ENCODE peak calls at places on chromosomes 2 and 18, in nine cellular contexts. I is activated CD4-positive, alpha-beta T cell treated with anti-CD3 and anti-CD28 coated beads, Interleukin-2, amount 50 U/mL, for 1 hour; O is neural crest cell; T is iris pigment epithelial cell; D is heart right ventricle; B is NCI-H2171; P is NCI-H1105; S is EH; A is stimulated activated CD4-positive, alpha-beta T cell treated with anti-CD3 and anti-CD28 coated beads, Interleukin-2, amount 100 ng/mL, for 24 hours. V is an unnamed sample.

GRCh38 chr2:236343400-236344161 is 79.4 kb upstream of the ASB18 start:
- DNase-seq in A (peak), S (peak), D (peak), T (peak), P (peak), I (peak), B (peak), O (peak), V (peak)

GRCh38 chr2:7812231-7812995 is 869.4 kb upstream of the ID2 start:
- DNase-seq in T (peak), B (no peak), S (peak), D (no peak), I (no peak), A (no peak), P (no peak), O (no peak), V (no peak)

GRCh38 chr18:61546598-61546997 is 213.4 kb downstream of the CDH20 start:
- DNase-seq in D (no peak), B (no peak), I (no peak), S (peak), O (no peak), A (no peak), T (peak), P (no peak), V (no peak)

GRCh38 chr2:12284037-12284436 is 432.7 kb upstream of the TRIB2 start:
- DNase-seq in T (no peak), P (no peak), A (no peak), S (no peak), B (no peak), O (no peak), D (no peak), I (no peak), V (no peak)

GRCh38 chr2:150476809-150477302 is 10.6 kb downstream of the RND3 start:
- DNase-seq in B (no peak), D (no peak), S (peak), O (no peak), A (no peak), P (no peak), T (peak), I (no peak), V (no peak)

GRCh38 chr2:190088917-190089316 is 26.4 kb upstream of the MSTN start:
- DNase-seq in P (peak), B (peak), I (peak), D (peak), O (peak), S (peak), T (peak), A (peak), V (peak)

GRCh38 chr2:220194630-220195029 is 567.2 kb downstream of the SLC4A3 start:
- DNase-seq in O (no peak), A (no peak), B (no peak), P (no peak), D (no peak), S (no peak), T (peak), I (no peak), V (no peak)

GRCh38 chr18:79558196-79559120 is 121.1 kb upstream of the CTDP1 start:
- DNase-seq in D (no peak), A (no peak), S (no peak), O (no peak), I (no peak), B (no peak), T (no peak), P (no peak), V (no peak)

GRCh38 chr2:149225446-149225845 is 104.9 kb upstream of the LYPD6 start:
- DNase-seq in S (no peak), I (no peak), A (no peak), D (no peak), P (peak), B (peak), T (no peak), O (no peak), V (no peak)

GRCh38 chr2:219037783-219038549 is 3.4 kb downstream of the CFAP65 start:
- DNase-seq in O (no peak), D (no peak), I (no peak), T (no peak), S (no peak), P (no peak), A (no peak), B (no peak), V (no peak)

GRCh38 chr2:191831410-191831994 is 15.4 kb downstream of the CAVIN2 start:
- DNase-seq in D (no peak), T (no peak), P (no peak), B (no peak), I (no peak), A (no peak), S (no peak), O (no peak), V (no peak)

GRCh38 chr2:8481463-8482009 is 200.3 kb upstream of the ID2 start:
- DNase-seq in B (no peak), A (peak), S (no peak), O (no peak), P (no peak), D (no peak), T (no peak), I (no peak), V (no peak)

GRCh38 chr2:77328125-77328524 is 194.1 kb downstream of the LRRTM4 start:
- DNase-seq in I (no peak), A (no peak), O (no peak), P (no peak), T (no peak), D (no peak), B (no peak), S (no peak), V (no peak)

GRCh38 chr2:51717318-51717717 is 685.4 kb upstream of the NRXN1 start:
- DNase-seq in D (no peak), P (no peak), S (no peak), A (no peak), T (peak), O (no peak), I (no peak), B (no peak), V (no peak)

GRCh38 chr2:143708682-143709081 is 579.5 kb downstream of the ARHGAP15 start:
- DNase-seq in T (no peak), S (no peak), O (no peak), A (no peak), I (no peak), D (no peak), B (no peak), P (no peak), V (no peak)

GRCh38 chr2:65103013-65103720 is 26.7 kb downstream of the RAB1A start:
- DNase-seq in B (peak), I (no peak), S (peak), D (no peak), A (no peak), P (peak), T (no peak), O (no peak), V (no peak)

GRCh38 chr2:140600116-140600515 is 1530.7 kb downstream of the LRP1B start:
- DNase-seq in T (peak), D (no peak), B (no peak), S (peak), A (no peak), I (no peak), P (no peak), O (no peak), V (no peak)

GRCh38 chr2:127597046-127597983 is 48.6 kb upstream of the GPR17 start:
- DNase-seq in I (no peak), D (no peak), S (no peak), A (no peak), T (no peak), P (no peak), B (no peak), O (no peak), V (no peak)

GRCh38 chr2:225274751-225275150 is 124.8 kb upstream of the NYAP2 start:
- DNase-seq in O (no peak), P (peak), I (no peak), B (peak), D (no peak), T (peak), S (peak), A (no peak), V (no peak)

GRCh38 chr2:239012228-239012627 is 164.3 kb downstream of the TWIST2 start:
- DNase-seq in T (no peak), I (no peak), P (no peak), A (no peak), B (no peak), D (no peak), S (no peak), O (no peak), V (no peak)

GRCh38 chr2:55283083-55283482 is 14.1 kb upstream of the MTIF2 start:
- DNase-seq in A (no peak), T (no peak), P (no peak), B (no peak), O (no peak), S (no peak), D (no peak), I (no peak), V (no peak)

GRCh38 chr2:1550658-1551316 is 137.5 kb downstream of the TPO start:
- DNase-seq in B (peak), A (peak), O (peak), S (peak), D (peak), T (peak), P (peak), I (peak), V (peak)

GRCh38 chr2:3487028-3487425 is 32.3 kb downstream of the ADI1 start:
- DNase-seq in D (no peak), O (no peak), P (no peak), A (no peak), I (no peak), S (no peak), B (no peak), T (no peak), V (no peak)

GRCh38 chr18:68714356-68714706 is 577 bp downstream of the TMX3 start:
- DNase-seq in I (peak), T (peak), O (peak), S (no peak), P (no peak), B (no peak), D (no peak), A (no peak), V (peak)

GRCh38 chr2:231531408-231532188 is 1.4 kb upstream of the NMUR1 start:
- DNase-seq in B (no peak), A (no peak), O (no peak), I (no peak), P (no peak), S (peak), T (no peak), D (no peak), V (no peak)

GRCh38 chr2:144560254-144560653 is 40.3 kb upstream of the ZEB2 start:
- DNase-seq in B (no peak), I (no peak), T (no peak), O (no peak), A (no peak), S (no peak), P (no peak), D (no peak), V (no peak)

GRCh38 chr2:21055879-21056790 is 12.3 kb upstream of the APOB start:
- DNase-seq in D (no peak), P (no peak), S (no peak), O (no peak), A (no peak), I (no peak), B (no peak), T (no peak), V (no peak)

GRCh38 chr2:241088376-241088775 is 13.7 kb downstream of the MTERF4 start:
- DNase-seq in B (no peak), S (no peak), A (no peak), P (no peak), T (no peak), D (no peak), O (no peak), I (no peak), V (no peak)

GRCh38 chr2:45681675-45682074 is 30.2 kb downstream of the PRKCE start:
- DNase-seq in O (no peak), P (no peak), I (no peak), D (peak), A (no peak), S (peak), B (no peak), T (peak), V (no peak)

GRCh38 chr2:146837857-146838256 is 1007.0 kb upstream of the ACVR2A start:
- DNase-seq in B (no peak), D (no peak), S (no peak), P (peak), T (peak), A (no peak), O (no peak), I (no peak), V (no peak)

GRCh38 chr2:191304939-191305875 is 60.0 kb downstream of the MYO1B start:
- DNase-seq in B (peak), O (no peak), I (no peak), S (peak), T (peak), D (peak), A (no peak), P (no peak), V (no peak)

GRCh38 chr2:188404341-188405004 is 112.8 kb downstream of the GULP1 start:
- DNase-seq in D (no peak), T (peak), B (no peak), O (no peak), A (no peak), P (no peak), I (no peak), S (peak), V (no peak)

GRCh38 chr2:3505771-3506170 is 13.6 kb downstream of the ADI1 start:
- DNase-seq in T (peak), B (no peak), P (no peak), I (no peak), D (no peak), A (no peak), S (peak), O (no peak), V (no peak)

GRCh38 chr2:160156665-160157064 is 43.4 kb downstream of the ITGB6 start:
- DNase-seq in D (no peak), A (no peak), P (no peak), T (peak), O (no peak), S (peak), I (no peak), B (no peak), V (no peak)